ENCODE peak calls at places on chromosomes 4 and X, in ten cellular contexts. One of them, this sample, is unnamed.

GRCh38 chr4:11743961-11744360 is 315.3 kb upstream of the HS3ST1 start:
- DNase-seq in MM.1S: no peak
- DNase-seq in astrocyte: no peak
- DNase-seq in K562: no peak
- DNase-seq in H1: no peak
- DNase-seq in IMR-90: no peak
- DNase-seq in fibroblast of lung: no peak
- DNase-seq in DND-41: no peak
- DNase-seq in keratinocyte: no peak
- DNase-seq in neural progenitor cell: no peak
- DNase-seq in this sample: no peak

GRCh38 chr4:113436360-113436759 is 325.2 kb downstream of the CAMK2D start:
- DNase-seq in astrocyte: peak; percentile 76
- DNase-seq in IMR-90: peak; percentile 70
- DNase-seq in keratinocyte: no peak
- DNase-seq in MM.1S: no peak
- DNase-seq in K562: no peak
- DNase-seq in H1: no peak
- DNase-seq in DND-41: peak; percentile 11
- DNase-seq in fibroblast of lung: peak; percentile 75
- DNase-seq in neural progenitor cell: no peak
- DNase-seq in this sample: no peak

GRCh38 chr4:40316782-40317635 is 18.1 kb upstream of the CHRNA9 start:
- DNase-seq in DND-41: peak; percentile 73
- DNase-seq in fibroblast of lung: peak; percentile 97
- DNase-seq in neural progenitor cell: peak; percentile 76
- DNase-seq in H1: peak; percentile 43
- DNase-seq in astrocyte: peak; percentile 93
- DNase-seq in K562: peak; percentile 72
- DNase-seq in IMR-90: peak; percentile 91
- DNase-seq in keratinocyte: peak; percentile 64
- DNase-seq in MM.1S: peak; percentile 85
- DNase-seq in this sample: no peak

GRCh38 chrX:39773923-39774803 is 323.6 kb downstream of the BCOR start:
- DNase-seq in IMR-90: peak; percentile 28
- DNase-seq in keratinocyte: no peak
- DNase-seq in DND-41: no peak
- DNase-seq in astrocyte: peak; percentile 49
- DNase-seq in K562: no peak
- DNase-seq in MM.1S: no peak
- DNase-seq in neural progenitor cell: no peak
- DNase-seq in fibroblast of lung: peak; percentile 14
- DNase-seq in H1: no peak
- DNase-seq in this sample: no peak

GRCh38 chrX:107450823-107451509 is 1.5 kb downstream of the FRMPD3 start:
- DNase-seq in fibroblast of lung: no peak
- DNase-seq in keratinocyte: no peak
- DNase-seq in MM.1S: no peak
- DNase-seq in K562: peak; percentile 29
- DNase-seq in DND-41: no peak
- DNase-seq in astrocyte: no peak
- DNase-seq in H1: no peak
- DNase-seq in IMR-90: no peak
- DNase-seq in neural progenitor cell: peak; percentile 82
- DNase-seq in this sample: no peak

GRCh38 chr4:38396845-38397547 is 267.0 kb upstream of the KLF3 start:
- DNase-seq in neural progenitor cell: no peak
- DNase-seq in MM.1S: no peak
- DNase-seq in keratinocyte: no peak
- DNase-seq in IMR-90: no peak
- DNase-seq in K562: no peak
- DNase-seq in H1: no peak
- DNase-seq in DND-41: no peak
- DNase-seq in astrocyte: no peak
- DNase-seq in fibroblast of lung: no peak
- DNase-seq in this sample: no peak

GRCh38 chr4:88059781-88060180 is 52.3 kb downstream of the PKD2 start:
- DNase-seq in fibroblast of lung: no peak
- DNase-seq in K562: no peak
- DNase-seq in IMR-90: no peak
- DNase-seq in astrocyte: no peak
- DNase-seq in H1: no peak
- DNase-seq in neural progenitor cell: no peak
- DNase-seq in keratinocyte: no peak
- DNase-seq in MM.1S: no peak
- DNase-seq in DND-41: no peak
- DNase-seq in this sample: no peak

GRCh38 chr4:94244087-94244828 is 36.6 kb downstream of the SMARCAD1 start:
- DNase-seq in neural progenitor cell: no peak
- DNase-seq in DND-41: no peak
- DNase-seq in H1: no peak
- DNase-seq in IMR-90: no peak
- DNase-seq in fibroblast of lung: no peak
- DNase-seq in MM.1S: no peak
- DNase-seq in K562: no peak
- DNase-seq in keratinocyte: no peak
- DNase-seq in astrocyte: no peak
- DNase-seq in this sample: no peak

GRCh38 chr4:126364290-126364978 is 1049.7 kb downstream of the FAT4 start:
- DNase-seq in H1: no peak
- DNase-seq in neural progenitor cell: no peak
- DNase-seq in K562: no peak
- DNase-seq in IMR-90: peak; percentile 77
- DNase-seq in MM.1S: no peak
- DNase-seq in astrocyte: no peak
- DNase-seq in DND-41: no peak
- DNase-seq in keratinocyte: no peak
- DNase-seq in fibroblast of lung: peak; percentile 83
- DNase-seq in this sample: no peak

GRCh38 chrX:154381271-154381670 is 2.2 kb downstream of the EMD start:
- DNase-seq in MM.1S: no peak
- DNase-seq in H1: peak; percentile 66
- DNase-seq in fibroblast of lung: no peak
- DNase-seq in K562: no peak
- DNase-seq in neural progenitor cell: peak; percentile 73
- DNase-seq in keratinocyte: no peak
- DNase-seq in DND-41: no peak
- DNase-seq in astrocyte: no peak
- DNase-seq in IMR-90: no peak
- DNase-seq in this sample: no peak

GRCh38 chrX:154382483-154383069 is 3.5 kb downstream of the EMD start:
- DNase-seq in keratinocyte: no peak
- DNase-seq in fibroblast of lung: no peak
- DNase-seq in neural progenitor cell: no peak
- DNase-seq in astrocyte: no peak
- DNase-seq in DND-41: no peak
- DNase-seq in MM.1S: no peak
- DNase-seq in H1: no peak
- DNase-seq in IMR-90: no peak
- DNase-seq in K562: no peak
- DNase-seq in this sample: no peak

GRCh38 chrX:154380153-154380552 is 1.1 kb downstream of the EMD start:
- DNase-seq in fibroblast of lung: no peak
- DNase-seq in neural progenitor cell: no peak
- DNase-seq in DND-41: no peak
- DNase-seq in MM.1S: no peak
- DNase-seq in astrocyte: no peak
- DNase-seq in K562: no peak
- DNase-seq in IMR-90: peak; percentile 32
- DNase-seq in H1: no peak
- DNase-seq in keratinocyte: no peak
- DNase-seq in this sample: no peak

GRCh38 chrX:154379569-154379951 is 465 bp downstream of the EMD start:
- DNase-seq in keratinocyte: no peak
- DNase-seq in MM.1S: no peak
- DNase-seq in neural progenitor cell: no peak
- DNase-seq in H1: no peak
- DNase-seq in astrocyte: no peak
- DNase-seq in DND-41: peak; percentile 26
- DNase-seq in fibroblast of lung: no peak
- DNase-seq in IMR-90: no peak
- DNase-seq in K562: no peak
- DNase-seq in this sample: no peak

DNA sequence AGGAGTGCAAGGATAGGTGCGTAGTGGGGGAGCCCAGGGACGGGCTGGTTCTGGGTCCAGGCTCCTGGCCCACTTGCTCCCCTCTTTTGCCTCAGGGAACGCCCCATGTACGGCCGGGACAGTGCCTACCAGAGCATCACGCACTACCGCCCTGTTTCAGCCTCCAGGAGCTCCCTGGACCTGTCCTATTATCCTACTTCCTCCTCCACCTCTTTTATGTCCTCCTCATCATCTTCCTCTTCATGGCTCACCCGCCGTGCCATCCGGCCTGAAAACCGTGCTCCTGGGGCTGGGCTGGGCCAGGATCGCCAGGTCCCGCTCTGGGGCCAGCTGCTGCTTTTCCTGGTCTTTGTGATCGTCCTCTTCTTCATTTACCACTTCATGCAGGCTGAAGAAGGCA is 1.7 kb downstream of the EMD start:
- DNase-seq in H1: no peak
- DNase-seq in fibroblast of lung: no peak
- DNase-seq in astrocyte: no peak
- DNase-seq in IMR-90: no peak
- DNase-seq in DND-41: no peak
- DNase-seq in K562: no peak
- DNase-seq in neural progenitor cell: no peak
- DNase-seq in MM.1S: no peak
- DNase-seq in keratinocyte: no peak
- DNase-seq in this sample: no peak
- H3K9ac ChIP-seq in H1: peak overlapping the region; percentile 6
- H3K9ac ChIP-seq in fibroblast of lung: peak overlapping the region; percentile 97
- H3K9ac ChIP-seq in astrocyte: peak overlapping the region; percentile 98
- H3K9ac ChIP-seq in IMR-90: peak overlapping the region; percentile 94
- H3K9ac ChIP-seq in DND-41: peak overlapping the region; percentile 97
- H3K9ac ChIP-seq in K562: peak overlapping the region; percentile 95
- H3K9ac ChIP-seq in neural progenitor cell: no peak overlapping the region
- H3K9ac ChIP-seq in MM.1S: no peak overlapping the region
- H3K9ac ChIP-seq in keratinocyte: no peak overlapping the region
- H3K9ac ChIP-seq in this sample: no peak overlapping the region

GRCh38 chrX:152897216-152898144 is at the start of gene ZNF185:
- DNase-seq in neural progenitor cell: peak; percentile 89
- DNase-seq in H1: no peak
- DNase-seq in keratinocyte: no peak
- DNase-seq in MM.1S: no peak
- DNase-seq in DND-41: no peak
- DNase-seq in K562: peak; percentile 43
- DNase-seq in IMR-90: no peak
- DNase-seq in astrocyte: peak; percentile 25
- DNase-seq in fibroblast of lung: no peak
- DNase-seq in this sample: peak; percentile 86
- H3K27ac ChIP-seq in neural progenitor cell: no peak within 1 kb of the TSS
- H3K27ac ChIP-seq in H1: no peak within 1 kb of the TSS
- H3K27ac ChIP-seq in keratinocyte: no peak within 1 kb of the TSS
- H3K27ac ChIP-seq in MM.1S: no peak within 1 kb of the TSS
- H3K27ac ChIP-seq in DND-41: no peak within 1 kb of the TSS
- H3K27ac ChIP-seq in K562: no peak within 1 kb of the TSS
- H3K27ac ChIP-seq in IMR-90: no peak within 1 kb of the TSS
- H3K27ac ChIP-seq in astrocyte: peak within 1 kb of the TSS; percentile 19
- H3K27ac ChIP-seq in fibroblast of lung: no peak within 1 kb of the TSS
- H3K27ac ChIP-seq in this sample: no peak within 1 kb of the TSS

GRCh38 chrX:21947671-21948070 is 7.2 kb downstream of the SMS start:
- DNase-seq in keratinocyte: no peak
- DNase-seq in MM.1S: no peak
- DNase-seq in fibroblast of lung: no peak
- DNase-seq in K562: no peak
- DNase-seq in neural progenitor cell: no peak
- DNase-seq in DND-41: no peak
- DNase-seq in H1: no peak
- DNase-seq in IMR-90: no peak
- DNase-seq in astrocyte: no peak
- DNase-seq in this sample: no peak

GRCh38 chrX:21943460-21944135 is 3.1 kb downstream of the SMS start:
- DNase-seq in astrocyte: peak; percentile 94
- DNase-seq in MM.1S: no peak
- DNase-seq in H1: no peak
- DNase-seq in K562: no peak
- DNase-seq in keratinocyte: peak; percentile 71
- DNase-seq in neural progenitor cell: no peak
- DNase-seq in DND-41: no peak
- DNase-seq in fibroblast of lung: peak; percentile 89
- DNase-seq in IMR-90: peak; percentile 92
- DNase-seq in this sample: no peak

GRCh38 chrX:21946925-21947641 is 6.6 kb downstream of the SMS start:
- DNase-seq in MM.1S: no peak
- DNase-seq in astrocyte: peak; percentile 67
- DNase-seq in neural progenitor cell: peak; percentile 78
- DNase-seq in fibroblast of lung: no peak
- DNase-seq in K562: no peak
- DNase-seq in IMR-90: peak; percentile 64
- DNase-seq in keratinocyte: no peak
- DNase-seq in DND-41: no peak
- DNase-seq in H1: no peak
- DNase-seq in this sample: no peak

GRCh38 chrX:21940356-21940829 is at the start of gene SMS:
- DNase-seq in fibroblast of lung: peak; percentile 77
- DNase-seq in H1: peak; percentile 34
- DNase-seq in keratinocyte: no peak
- DNase-seq in astrocyte: peak; percentile 58
- DNase-seq in DND-41: peak; percentile 73
- DNase-seq in K562: peak; percentile 85
- DNase-seq in MM.1S: peak; percentile 43
- DNase-seq in IMR-90: peak; percentile 75
- DNase-seq in neural progenitor cell: peak; percentile 60
- DNase-seq in this sample: peak; percentile 91

DNA sequence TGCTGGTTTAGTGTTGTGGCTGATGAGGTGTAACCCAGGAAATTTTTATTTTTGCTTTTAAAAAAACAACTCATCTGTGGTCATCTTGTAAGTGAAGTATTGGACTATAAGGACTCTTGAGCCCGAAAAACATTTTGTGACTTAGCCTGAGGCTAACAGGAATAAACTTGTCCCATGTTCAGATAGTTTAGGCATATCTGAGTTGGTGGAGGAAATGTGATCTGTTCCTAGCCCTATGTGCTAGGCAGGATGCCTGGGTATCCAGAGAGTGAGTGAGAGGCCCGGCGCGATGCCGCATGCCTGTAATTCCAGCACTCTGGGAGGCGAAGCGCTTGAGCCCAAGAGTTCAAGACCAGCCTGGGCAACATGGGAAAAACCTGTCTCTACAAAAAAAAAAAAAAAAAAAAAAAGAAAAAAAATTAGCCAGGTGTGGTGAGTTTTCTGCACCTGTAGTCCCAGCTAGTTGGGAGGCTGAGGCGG is 3.7 kb downstream of the SMS start:
- DNase-seq in astrocyte: no peak
- DNase-seq in K562: no peak
- DNase-seq in keratinocyte: peak; percentile 65
- DNase-seq in IMR-90: no peak
- DNase-seq in MM.1S: no peak
- DNase-seq in DND-41: no peak
- DNase-seq in fibroblast of lung: no peak
- DNase-seq in H1: no peak
- DNase-seq in neural progenitor cell: peak; percentile 17
- DNase-seq in this sample: no peak
- H3K4me1 ChIP-seq in astrocyte: peaks cover 46% of the 10 kb centered on the region
- H3K4me1 ChIP-seq in K562: peaks cover 8% of the 10 kb centered on the region
- H3K4me1 ChIP-seq in keratinocyte: peaks cover 50% of the 10 kb centered on the region
- H3K4me1 ChIP-seq in IMR-90: peaks cover 9% of the 10 kb centered on the region
- H3K4me1 ChIP-seq in MM.1S: no peaks in the 10 kb centered on the region
- H3K4me1 ChIP-seq in DND-41: peaks cover 27% of the 10 kb centered on the region
- H3K4me1 ChIP-seq in fibroblast of lung: peaks cover 13% of the 10 kb centered on the region
- H3K4me1 ChIP-seq in H1: peaks cover 19% of the 10 kb centered on the region
- H3K4me1 ChIP-seq in neural progenitor cell: peaks cover 28% of the 10 kb centered on the region
- H3K4me1 ChIP-seq in this sample: peaks cover 10% of the 10 kb centered on the region

GRCh38 chr4:25030283-25031076 is at the start of gene LGI2:
- DNase-seq in fibroblast of lung: no peak
- DNase-seq in MM.1S: peak; percentile 50
- DNase-seq in IMR-90: no peak
- DNase-seq in keratinocyte: no peak
- DNase-seq in astrocyte: peak; percentile 12
- DNase-seq in DND-41: no peak
- DNase-seq in K562: peak; percentile 30
- DNase-seq in neural progenitor cell: peak; percentile 76
- DNase-seq in H1: no peak
- DNase-seq in this sample: peak; percentile 75
- H3K9ac ChIP-seq in fibroblast of lung: no peak within 1 kb of the TSS
- H3K9ac ChIP-seq in MM.1S: peak within 1 kb of the TSS; percentile 35
- H3K9ac ChIP-seq in IMR-90: no peak within 1 kb of the TSS
- H3K9ac ChIP-seq in keratinocyte: no peak within 1 kb of the TSS
- H3K9ac ChIP-seq in astrocyte: no peak within 1 kb of the TSS
- H3K9ac ChIP-seq in DND-41: no peak within 1 kb of the TSS
- H3K9ac ChIP-seq in K562: no peak within 1 kb of the TSS
- H3K9ac ChIP-seq in neural progenitor cell: no peak within 1 kb of the TSS
- H3K9ac ChIP-seq in H1: no peak within 1 kb of the TSS
- H3K9ac ChIP-seq in this sample: no peak within 1 kb of the TSS